ENCODE peak calls at places on chromosomes 12 and 14, in six cellular contexts. D is GM06990, O is fibroblast of lung, L is bronchial epithelial cell, S is NCI-H1092, Z is G401. G is an unnamed sample.

GRCh38 chr14:94581127-94581999 is at the start of gene SERPINA5:
- DNase-seq in Z (no peak), O (peak), D (no peak), S (no peak), L (no peak), G (no peak)

GRCh38 chr12:91617830-91618229 is 435.2 kb upstream of the DCN start:
- DNase-seq in L (peak), D (no peak), O (no peak), Z (no peak), S (no peak), G (no peak)

GRCh38 chr14:85487215-85487614 is 42.7 kb upstream of the FLRT2 start:
- DNase-seq in Z (no peak), L (no peak), O (peak), S (no peak), D (no peak), G (peak)

GRCh38 chr12:66819587-66819986 is 140.7 kb upstream of the GRIP1 start:
- DNase-seq in D (no peak), O (no peak), Z (no peak), L (no peak), S (no peak), G (no peak)

GRCh38 chr14:56390859-56391258 is 188.7 kb upstream of the TMEM260 start:
- DNase-seq in L (no peak), S (no peak), Z (no peak), O (no peak), D (no peak), G (no peak)

GRCh38 chr12:6312529-6313325 is 2.2 kb downstream of the PLEKHG6 start:
- DNase-seq in L (peak), Z (no peak), S (no peak), O (no peak), D (peak), G (peak)

GRCh38 chr14:44712095-44712822 is 205.2 kb upstream of the FSCB start:
- DNase-seq in D (no peak), O (no peak), L (no peak), S (peak), Z (no peak), G (no peak)

GRCh38 chr14:22391908-22392307 is 197.1 kb downstream of the DAD1 start:
- DNase-seq in O (peak), Z (peak), D (no peak), S (peak), L (peak), G (peak)

GRCh38 chr14:26332966-26333365 is 264.9 kb downstream of the NOVA1 start:
- DNase-seq in L (peak), Z (no peak), O (no peak), D (no peak), S (no peak), G (no peak)

GRCh38 chr14:81246561-81247270 is 26.0 kb upstream of the GTF2A1 start:
- DNase-seq in O (no peak), D (no peak), L (peak), S (no peak), Z (no peak), G (no peak)

GRCh38 chr12:52494518-52494917 is 1.5 kb upstream of the KRT6A start:
- DNase-seq in L (peak), S (no peak), D (no peak), Z (no peak), O (peak), G (no peak)

GRCh38 chr14:92215579-92215978 is 93.8 kb downstream of the CPSF2 start:
- DNase-seq in Z (no peak), O (no peak), D (no peak), L (peak), S (no peak), G (no peak)

GRCh38 chr12:5432011-5432400 is at the start of gene NTF3:
- DNase-seq in O (peak), Z (peak), S (peak), D (no peak), L (no peak), G (peak)

GRCh38 chr12:54005531-54005852 is 3.3 kb upstream of the HOXC8 start:
- DNase-seq in L (no peak), D (no peak), S (no peak), Z (no peak), O (no peak), G (no peak)

GRCh38 chr12:70534466-70534865 is 102.8 kb downstream of the PTPRB start:
- DNase-seq in L (no peak), D (no peak), Z (no peak), O (no peak), S (no peak), G (no peak)

GRCh38 chr14:78403278-78403815 is 233.2 kb downstream of the NRXN3 start:
- DNase-seq in O (peak), S (no peak), Z (no peak), L (peak), D (peak), G (no peak)

GRCh38 chr12:131126662-131127173 is 173.0 kb downstream of the ADGRD1 start:
- DNase-seq in Z (no peak), O (no peak), S (no peak), D (no peak), L (no peak), G (no peak)

GRCh38 chr12:14771651-14772137 is 31.6 kb downstream of the WBP11 start:
- DNase-seq in Z (no peak), S (no peak), L (no peak), D (peak), O (no peak), G (no peak)

GRCh38 chr12:104720346-104721064 is 237.6 kb downstream of the SLC41A2 start:
- DNase-seq in Z (no peak), O (peak), S (no peak), D (peak), L (no peak), G (peak)

GRCh38 chr12:68352067-68352466 is 19.9 kb upstream of the MDM1 start:
- DNase-seq in O (peak), Z (peak), L (peak), S (no peak), D (no peak), G (no peak)

GRCh38 chr14:29016050-29016900 is 249.7 kb downstream of the FOXG1 start:
- DNase-seq in D (peak), L (peak), O (peak), Z (no peak), S (peak), G (peak)

GRCh38 chr14:96273629-96274028 is 17.6 kb downstream of the BDKRB1 start:
- DNase-seq in Z (no peak), O (no peak), D (no peak), S (no peak), L (no peak), G (no peak)

GRCh38 chr14:50335989-50336391 is 23.9 kb downstream of the DMAC2L start:
- DNase-seq in D (no peak), O (peak), S (no peak), L (no peak), Z (peak), G (no peak)

GRCh38 chr14:101588990-101589389 is 27.7 kb downstream of the DIO3 start:
- DNase-seq in S (no peak), O (peak), D (no peak), Z (no peak), L (no peak), G (no peak)

GRCh38 chr14:102588821-102589220 is 3.6 kb upstream of the RCOR1 start:
- DNase-seq in O (no peak), Z (no peak), S (no peak), L (no peak), D (no peak), G (no peak)

GRCh38 chr14:89841855-89842254 is 112.7 kb downstream of the EFCAB11 start:
- DNase-seq in S (no peak), D (no peak), L (no peak), O (no peak), Z (no peak), G (no peak)

GRCh38 chr14:74647834-74648361 is 35.9 kb upstream of the LTBP2 start:
- DNase-seq in D (no peak), L (peak), Z (peak), S (peak), O (no peak), G (no peak)

GRCh38 chr12:121252712-121253345 is 42.9 kb downstream of the P2RX4 start:
- DNase-seq in O (no peak), S (no peak), D (no peak), L (no peak), Z (no peak), G (no peak)

GRCh38 chr14:69573841-69574265 is 818 bp downstream of the CCDC177 start:
- DNase-seq in D (no peak), L (no peak), O (no peak), S (peak), Z (peak), G (peak)

GRCh38 chr12:107485731-107486130 is 199.9 kb upstream of the PWP1 start:
- DNase-seq in D (no peak), O (peak), S (no peak), Z (no peak), L (no peak), G (no peak)

GRCh38 chr12:50088577-50089335 is 3.6 kb downstream of the SMARCD1 start:
- DNase-seq in Z (peak), L (peak), D (no peak), O (peak), S (peak), G (peak)

GRCh38 chr12:62466018-62466595 is 519 bp upstream of the MON2 start:
- DNase-seq in S (no peak), O (peak), Z (peak), L (peak), D (no peak), G (peak)

GRCh38 chr14:89773644-89774316 is 180.8 kb downstream of the EFCAB11 start:
- DNase-seq in Z (no peak), L (peak), D (peak), O (peak), S (no peak), G (no peak)

GRCh38 chr12:88468546-88468945 is 111.7 kb downstream of the KITLG start:
- DNase-seq in O (peak), Z (no peak), S (no peak), D (no peak), L (no peak), G (no peak)

GRCh38 chr12:6532051-6532926 is 2.0 kb upstream of the GAPDH start:
- DNase-seq in L (peak), S (peak), D (peak), O (peak), Z (peak), G (peak)